ENCODE peak calls at places on chromosomes 16 and 17, in nine cellular contexts. S, E, K, Z, M, O, X, Q and B are unnamed samples.

GRCh38 chr16:29025218-29025617 is 40.4 kb downstream of the LAT start:
- DNase-seq in Q (no peak), S (no peak), X (no peak), M (no peak), E (no peak), O (no peak), Z (no peak), K (no peak), B (no peak)

GRCh38 chr16:65546353-65546791 is 424.5 kb upstream of the CDH11 start:
- DNase-seq in S (no peak), K (no peak), Z (no peak), O (no peak), E (peak; percentile 15), M (no peak), X (no peak), Q (peak; percentile 55), B (no peak)

GRCh38 chr16:1874854-1875253 is 2.9 kb upstream of the MEIOB start:
- DNase-seq in K (no peak), E (no peak), Z (no peak), X (no peak), Q (no peak), O (no peak), S (no peak), M (no peak), B (peak; percentile 57)

GRCh38 chr16:75497558-75497957 is 2.3 kb upstream of the CHST6 start:
- DNase-seq in S (no peak), M (no peak), Q (no peak), O (no peak), X (no peak), Z (no peak), K (no peak), E (no peak), B (no peak)

GRCh38 chr17:10036511-10037061 is 131.5 kb upstream of the RCVRN start:
- DNase-seq in M (no peak), S (no peak), Q (no peak), K (no peak), X (no peak), Z (no peak), O (no peak), E (no peak), B (no peak)

GRCh38 chr16:54000361-54000760 is 286.2 kb downstream of the IRX3 start:
- DNase-seq in M (no peak), K (no peak), S (no peak), O (no peak), X (no peak), Z (no peak), Q (no peak), E (no peak), B (no peak)

GRCh38 chr17:82603981-82604448 is 44.2 kb downstream of the WDR45B start:
- DNase-seq in O (peak; percentile 42), Z (no peak), S (no peak), X (no peak), K (peak; percentile 50), Q (peak; percentile 38), E (peak; percentile 36), M (no peak), B (peak; percentile 50)

GRCh38 chr17:82345151-82345976 is 11.8 kb upstream of the SECTM1 start:
- DNase-seq in K (no peak), Q (no peak), S (no peak), E (no peak), O (no peak), X (no peak), Z (no peak), M (no peak), B (no peak)

DNA sequence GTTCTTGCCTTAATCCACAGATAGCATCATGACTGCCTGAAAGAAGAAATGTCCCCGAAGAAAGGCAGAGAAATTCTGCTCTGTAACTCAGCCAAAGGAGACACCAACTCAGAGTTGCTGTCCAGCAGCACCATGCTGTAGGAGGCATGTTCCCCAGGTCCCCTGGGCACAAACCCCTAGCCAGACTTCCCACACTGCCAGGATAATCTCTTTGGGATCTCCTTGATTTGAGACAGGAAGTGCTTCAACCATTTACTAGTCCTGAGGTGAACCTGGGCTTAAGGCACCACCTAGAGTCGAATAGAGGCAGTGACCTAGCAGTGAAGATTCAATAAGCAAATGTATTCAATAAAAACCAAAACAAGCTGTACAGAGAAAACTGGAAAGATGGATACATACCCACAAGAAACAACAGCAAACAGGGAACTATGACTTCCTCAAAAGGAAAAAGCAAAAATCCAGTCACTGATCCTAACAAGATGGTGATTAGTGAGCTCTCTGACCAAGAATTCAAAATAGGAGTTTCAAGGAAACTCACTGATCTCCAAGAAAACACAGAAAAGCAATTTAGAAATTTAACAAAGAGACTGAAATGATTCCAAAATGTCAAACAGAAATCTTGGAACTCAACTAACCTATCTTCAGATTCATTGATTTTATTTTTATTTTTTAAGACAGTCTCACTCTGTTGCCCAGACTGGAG is 5.7 kb downstream of the OR4D2 start:
- DNase-seq in K (no peak), S (peak; percentile 19), M (peak; percentile 64), Q (peak; percentile 4), O (no peak), E (no peak), Z (no peak), X (no peak), B (no peak)
- TF ChIP-seq CTCF in K (peak; percentile 19), S (no peak), M (peak; percentile 60), Q (peak; percentile 15), O (peak; percentile 31), E (peak; percentile 11), Z (no peak), X (peak; percentile 1), B (no peak)

GRCh38 chr17:44049294-44050080 is 17.0 kb downstream of the LSM12 start:
- DNase-seq in E (no peak), K (no peak), M (no peak), S (no peak), O (no peak), Q (no peak), Z (no peak), X (no peak), B (peak; percentile 31)

GRCh38 chr17:44039829-44040635 is 25.3 kb upstream of the TMEM101 start:
- DNase-seq in K (no peak), S (no peak), M (no peak), O (no peak), Q (peak; percentile 49), X (no peak), Z (no peak), E (no peak), B (no peak)

GRCh38 chr17:44045493-44045892 is 21.0 kb downstream of the LSM12 start:
- DNase-seq in M (no peak), S (no peak), O (no peak), K (no peak), E (no peak), Z (no peak), Q (no peak), X (no peak), B (no peak)

GRCh38 chr17:44043326-44043725 is 23.1 kb downstream of the LSM12 start:
- DNase-seq in Z (no peak), X (no peak), Q (peak; percentile 63), S (no peak), K (no peak), O (no peak), M (no peak), E (no peak), B (no peak)

GRCh38 chr17:44044092-44044491 is 22.4 kb downstream of the LSM12 start:
- DNase-seq in O (no peak), Q (peak; percentile 65), X (no peak), E (peak; percentile 11), K (no peak), Z (no peak), S (no peak), M (no peak), B (no peak)
- TF ChIP-seq CTCF in O (no peak), Q (no peak), X (no peak), E (no peak), K (no peak), Z (no peak), S (no peak), M (no peak), B (no peak)

GRCh38 chr17:57160624-57161023 is 75.6 kb downstream of the AKAP1 start:
- DNase-seq in E (no peak), S (no peak), M (no peak), K (no peak), X (no peak), Z (no peak), O (no peak), Q (no peak), B (no peak)
- TF ChIP-seq CTCF in E (no peak), S (no peak), M (no peak), K (no peak), X (no peak), Z (no peak), O (no peak), Q (no peak), B (no peak)

DNA sequence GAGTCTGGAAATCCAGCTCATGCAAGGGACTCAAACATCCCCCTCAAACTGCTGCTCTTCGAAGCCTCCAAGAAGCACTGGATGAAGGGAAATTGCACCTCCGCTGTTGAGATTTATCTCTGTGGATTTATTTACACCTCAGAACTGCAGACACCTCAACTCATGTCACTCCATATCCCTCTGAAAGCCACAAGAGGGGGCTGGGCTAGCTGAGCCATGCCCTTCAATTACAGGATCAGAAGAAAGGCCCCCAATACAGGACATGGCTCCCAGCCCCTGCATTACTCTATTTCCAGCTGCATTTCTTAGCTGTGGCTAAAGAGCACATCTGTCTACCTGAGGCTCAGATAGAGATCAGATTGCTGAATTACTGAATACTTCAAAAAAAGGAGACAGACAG is 103.1 kb upstream of the DYNLRB2 start:
- DNase-seq in M (peak; percentile 38), K (no peak), O (no peak), Q (no peak), X (no peak), S (peak; percentile 3), E (no peak), Z (peak; percentile 45), B (no peak)
- TF ChIP-seq CTCF in M (peak; percentile 55), K (no peak), O (no peak), Q (no peak), X (no peak), S (no peak), E (no peak), Z (peak; percentile 42), B (no peak)

DNA sequence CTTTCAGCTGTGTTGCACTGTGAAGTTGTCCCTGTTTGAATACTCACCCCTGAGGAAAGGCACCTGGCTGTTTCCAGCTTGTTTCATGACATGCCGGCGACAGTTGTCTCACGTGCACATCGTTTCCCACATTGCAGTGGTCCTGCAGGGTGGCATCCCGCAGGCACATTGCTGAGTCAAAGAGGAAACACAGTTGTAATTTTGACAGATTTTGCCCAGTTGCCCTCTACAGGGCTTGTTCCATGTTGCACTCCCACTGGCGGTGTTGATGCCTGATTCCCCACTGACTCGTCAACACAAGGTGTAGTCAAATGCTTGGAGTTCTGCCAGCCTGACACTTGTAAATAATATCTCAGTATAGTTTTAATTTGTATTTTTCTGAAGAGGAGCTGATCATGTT is 23.8 kb downstream of the EPN2 start:
- DNase-seq in E (peak; percentile 12), Q (no peak), S (no peak), O (no peak), X (no peak), M (peak; percentile 17), K (no peak), Z (no peak), B (no peak)
- TF ChIP-seq CTCF in E (peak; percentile 8), Q (no peak), S (no peak), O (no peak), X (no peak), M (no peak), K (no peak), Z (no peak), B (no peak)

GRCh38 chr17:34420254-34420766 is 57.3 kb upstream of the CCL1 start:
- DNase-seq in Z (peak; percentile 88), E (peak; percentile 78), S (peak; percentile 78), M (peak; percentile 77), X (no peak), O (peak; percentile 72), Q (peak; percentile 46), K (peak; percentile 68), B (peak; percentile 80)
- TF ChIP-seq CTCF in Z (peak; percentile 65), E (peak; percentile 93), S (peak; percentile 98), M (peak; percentile 90), X (peak; percentile 85), O (peak; percentile 99), Q (peak; percentile 85), K (peak; percentile 92), B (peak; percentile 99)

GRCh38 chr16:81198635-81199034 is 39.9 kb upstream of the BCO1 start:
- DNase-seq in X (no peak), S (no peak), K (no peak), Q (no peak), M (no peak), Z (no peak), E (no peak), O (no peak), B (no peak)
- TF ChIP-seq CTCF in X (peak; percentile 22), S (no peak), K (no peak), Q (peak; percentile 36), M (peak; percentile 11), Z (peak; percentile 19), E (no peak), O (no peak), B (no peak)